ENCODE peak calls at places on chromosomes 2 and 18, in four cellular contexts. A is GM12864, T is dorsolateral prefrontal cortex, X is fibroblast of villous mesenchyme. V is an unnamed sample.

GRCh38 chr18:49006641-49007136 is 55.9 kb upstream of the SMAD7 start:
- DNase-seq in A (no peak), T (no peak), X (no peak), V (no peak)

GRCh38 chr2:6214471-6214870 is 522.3 kb downstream of the SOX11 start:
- DNase-seq in A (no peak), T (no peak), X (no peak), V (no peak)

GRCh38 chr18:27109403-27109802 is 75.7 kb downstream of the CHST9 start:
- DNase-seq in A (no peak), T (no peak), X (no peak), V (no peak)

GRCh38 chr18:57743008-57743407 is 60.1 kb downstream of the ATP8B1 start:
- DNase-seq in A (no peak), T (no peak), X (no peak), V (no peak)

GRCh38 chr2:238499731-238500570 is 73.2 kb downstream of the ASB1 start:
- DNase-seq in A (no peak), T (no peak), X (no peak), V (no peak)

GRCh38 chr2:159744363-159744762 is 32.1 kb downstream of the MARCHF7 start:
- DNase-seq in A (no peak), T (no peak), X (peak), V (no peak)

GRCh38 chr2:1683297-1683696 is 61.0 kb downstream of the PXDN start:
- DNase-seq in A (no peak), T (no peak), X (no peak), V (no peak)

GRCh38 chr2:28277466-28277865 is 115.2 kb upstream of the FOSL2 start:
- DNase-seq in A (no peak), T (no peak), X (no peak), V (no peak)

GRCh38 chr18:32879497-32879896 is 106.7 kb upstream of the KLHL14 start:
- DNase-seq in A (no peak), T (no peak), X (no peak), V (no peak)

GRCh38 chr18:35747894-35748472 is 166.4 kb downstream of the GALNT1 start:
- DNase-seq in A (no peak), T (no peak), X (no peak), V (no peak)
- TF ChIP-seq CTCF in A (no peak), T (no peak), X (no peak), V (no peak)

GRCh38 chr2:54084600-54084999 is 30.8 kb upstream of the ACYP2 start:
- DNase-seq in A (no peak), T (peak), X (peak), V (no peak)
- TF ChIP-seq CTCF in A (no peak), T (peak), X (peak), V (no peak)

GRCh38 chr2:179434357-179434756 is 169.7 kb upstream of the SESTD1 start:
- DNase-seq in A (no peak), T (no peak), X (no peak), V (no peak)
- TF ChIP-seq CTCF in A (no peak), T (no peak), X (no peak), V (no peak)

DNA sequence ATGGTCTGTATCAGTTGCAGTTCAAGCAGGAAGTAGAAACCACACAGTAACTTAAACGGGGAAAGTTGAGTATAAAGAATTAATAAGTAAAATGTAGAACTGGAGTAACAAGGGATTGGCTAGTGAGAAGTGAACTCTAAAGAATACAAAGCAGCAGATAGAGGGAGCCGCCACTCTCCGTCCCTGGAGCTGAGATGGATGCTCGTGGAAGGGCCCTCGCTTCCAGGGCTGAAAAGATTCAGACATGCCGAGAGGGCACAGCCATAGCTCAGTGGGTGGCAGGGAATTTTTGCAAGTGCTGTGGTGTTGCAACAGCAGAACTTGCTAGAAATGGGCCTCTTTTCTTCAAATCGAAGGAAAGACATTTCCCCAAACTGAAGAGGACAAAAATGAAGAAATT is 155.8 kb downstream of the COL6A3 start:
- DNase-seq in A (no peak), T (no peak), X (no peak), V (no peak)
- TF ChIP-seq CTCF in A (no peak), T (no peak), X (peak), V (no peak)